ENCODE peak calls at places on chromosomes 6 and 20, in six cellular contexts. One of them, this sample, is unnamed.

GRCh38 chr6:36624461-36625160 is 30.4 kb downstream of the SRSF3 start:
- DNase-seq in GM23248: no peak
- DNase-seq in HCT116: no peak
- DNase-seq in Panc1: no peak
- DNase-seq in fibroblast of mammary gland: no peak
- DNase-seq in epithelial cell of esophagus: no peak
- DNase-seq in this sample: no peak

GRCh38 chr6:27020553-27020880 is 227.0 kb upstream of the PRSS16 start:
- DNase-seq in HCT116: no peak
- DNase-seq in fibroblast of mammary gland: no peak
- DNase-seq in GM23248: no peak
- DNase-seq in epithelial cell of esophagus: no peak
- DNase-seq in Panc1: no peak
- DNase-seq in this sample: no peak

GRCh38 chr6:15063253-15063853 is 182.5 kb upstream of the JARID2 start:
- DNase-seq in GM23248: peak
- DNase-seq in HCT116: no peak
- DNase-seq in epithelial cell of esophagus: peak
- DNase-seq in Panc1: no peak
- DNase-seq in fibroblast of mammary gland: peak
- DNase-seq in this sample: no peak

GRCh38 chr20:15179426-15180190 is 842.2 kb upstream of the FLRT3 start:
- DNase-seq in epithelial cell of esophagus: no peak
- DNase-seq in GM23248: no peak
- DNase-seq in fibroblast of mammary gland: no peak
- DNase-seq in Panc1: no peak
- DNase-seq in HCT116: no peak
- DNase-seq in this sample: no peak

GRCh38 chr6:155152211-155153076 is 111.4 kb upstream of the CLDN20 start:
- DNase-seq in GM23248: no peak
- DNase-seq in HCT116: no peak
- DNase-seq in epithelial cell of esophagus: no peak
- DNase-seq in fibroblast of mammary gland: no peak
- DNase-seq in Panc1: no peak
- DNase-seq in this sample: no peak

GRCh38 chr6:19153270-19153980 is 683.7 kb upstream of the ID4 start:
- DNase-seq in fibroblast of mammary gland: peak
- DNase-seq in Panc1: no peak
- DNase-seq in GM23248: peak
- DNase-seq in HCT116: no peak
- DNase-seq in epithelial cell of esophagus: no peak
- DNase-seq in this sample: no peak

GRCh38 chr6:161076211-161076677 is 84.7 kb downstream of the MAP3K4 start:
- DNase-seq in epithelial cell of esophagus: no peak
- DNase-seq in GM23248: no peak
- DNase-seq in Panc1: no peak
- DNase-seq in HCT116: no peak
- DNase-seq in fibroblast of mammary gland: no peak
- DNase-seq in this sample: no peak

GRCh38 chr6:30885481-30885998 is 1.2 kb downstream of the DDR1 start:
- DNase-seq in HCT116: no peak
- DNase-seq in Panc1: no peak
- DNase-seq in GM23248: peak
- DNase-seq in fibroblast of mammary gland: no peak
- DNase-seq in epithelial cell of esophagus: peak
- DNase-seq in this sample: no peak

GRCh38 chr6:33197431-33198048 is 2.9 kb downstream of the RXRB start:
- DNase-seq in GM23248: peak
- DNase-seq in epithelial cell of esophagus: peak
- DNase-seq in fibroblast of mammary gland: peak
- DNase-seq in Panc1: no peak
- DNase-seq in HCT116: peak
- DNase-seq in this sample: no peak

GRCh38 chr6:38233161-38233791 is 406.5 kb downstream of the BTBD9 start:
- DNase-seq in HCT116: no peak
- DNase-seq in GM23248: no peak
- DNase-seq in epithelial cell of esophagus: peak
- DNase-seq in Panc1: no peak
- DNase-seq in fibroblast of mammary gland: peak
- DNase-seq in this sample: no peak

GRCh38 chr6:26217714-26218075 is 130.5 kb downstream of the HFE start:
- DNase-seq in HCT116: no peak
- DNase-seq in Panc1: peak
- DNase-seq in GM23248: peak
- DNase-seq in fibroblast of mammary gland: no peak
- DNase-seq in epithelial cell of esophagus: peak
- DNase-seq in this sample: no peak

GRCh38 chr20:46070215-46070910 is 19.4 kb downstream of the NCOA5 start:
- DNase-seq in HCT116: no peak
- DNase-seq in GM23248: peak
- DNase-seq in fibroblast of mammary gland: peak
- DNase-seq in epithelial cell of esophagus: no peak
- DNase-seq in Panc1: no peak
- DNase-seq in this sample: no peak

GRCh38 chr6:55957961-55958422 is 82.6 kb upstream of the BMP5 start:
- DNase-seq in epithelial cell of esophagus: no peak
- DNase-seq in fibroblast of mammary gland: peak
- DNase-seq in HCT116: no peak
- DNase-seq in Panc1: no peak
- DNase-seq in GM23248: peak
- DNase-seq in this sample: no peak

GRCh38 chr6:55955684-55956083 is 80.3 kb upstream of the BMP5 start:
- DNase-seq in fibroblast of mammary gland: no peak
- DNase-seq in HCT116: no peak
- DNase-seq in GM23248: no peak
- DNase-seq in Panc1: no peak
- DNase-seq in epithelial cell of esophagus: no peak
- DNase-seq in this sample: no peak

GRCh38 chr6:55954436-55954835 is 79.0 kb upstream of the BMP5 start:
- DNase-seq in Panc1: no peak
- DNase-seq in fibroblast of mammary gland: no peak
- DNase-seq in HCT116: no peak
- DNase-seq in GM23248: no peak
- DNase-seq in epithelial cell of esophagus: no peak
- DNase-seq in this sample: no peak

GRCh38 chr6:55950071-55950814 is 74.9 kb upstream of the BMP5 start:
- DNase-seq in GM23248: no peak
- DNase-seq in epithelial cell of esophagus: no peak
- DNase-seq in HCT116: no peak
- DNase-seq in Panc1: no peak
- DNase-seq in fibroblast of mammary gland: no peak
- DNase-seq in this sample: no peak

GRCh38 chr6:55953384-55953783 is 78.0 kb upstream of the BMP5 start:
- DNase-seq in GM23248: peak
- DNase-seq in Panc1: peak
- DNase-seq in HCT116: peak
- DNase-seq in epithelial cell of esophagus: peak
- DNase-seq in fibroblast of mammary gland: peak
- DNase-seq in this sample: no peak
- H3K4me3 ChIP-seq in GM23248: peak
- H3K4me3 ChIP-seq in Panc1: peak
- H3K4me3 ChIP-seq in HCT116: no peak
- H3K4me3 ChIP-seq in epithelial cell of esophagus: no peak
- H3K4me3 ChIP-seq in fibroblast of mammary gland: peak
- H3K4me3 ChIP-seq in this sample: no peak

DNA sequence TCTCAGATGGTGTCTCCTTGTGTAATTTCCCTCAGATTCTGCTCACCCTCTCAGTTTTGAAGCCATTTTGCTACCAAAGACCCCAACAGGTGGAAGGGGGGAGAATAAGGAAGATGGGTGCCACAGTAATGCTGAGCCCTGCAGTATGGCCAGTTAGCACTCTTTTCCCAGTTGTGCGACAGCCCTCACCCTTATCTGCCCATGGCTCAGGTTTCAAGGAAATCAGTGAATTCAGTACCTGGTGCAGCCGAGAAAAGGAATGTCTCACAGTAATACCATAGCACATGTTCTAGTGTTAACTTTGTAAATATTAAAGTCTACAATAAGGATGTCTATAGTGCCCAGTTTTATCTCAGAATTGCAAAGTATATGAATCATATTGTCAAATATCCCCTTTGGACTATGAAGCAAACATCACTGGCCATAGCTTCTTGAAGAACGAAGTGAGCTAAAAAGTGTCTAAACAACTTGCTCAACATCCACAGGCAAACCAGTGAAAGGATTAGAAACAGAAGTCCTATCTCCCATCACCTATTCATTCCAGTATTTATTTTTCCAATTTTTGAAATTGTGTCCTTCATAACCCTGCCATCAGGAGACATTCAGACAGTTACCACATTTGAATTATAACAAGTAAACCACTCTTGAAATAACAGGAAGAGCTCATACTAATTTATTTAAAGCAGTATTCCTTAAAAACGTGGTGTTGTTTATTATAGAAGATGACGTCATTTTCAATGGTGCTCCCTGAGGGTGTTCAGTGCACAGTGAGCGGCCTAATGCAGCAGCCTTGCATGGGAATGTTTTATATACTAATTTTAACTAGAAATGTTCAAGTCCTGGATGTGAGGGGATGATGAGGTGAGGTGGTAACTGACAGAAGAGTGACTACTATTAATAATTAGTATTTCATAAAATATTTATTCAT is 366.2 kb downstream of the TFAP2A start:
- DNase-seq in epithelial cell of esophagus: no peak
- DNase-seq in fibroblast of mammary gland: no peak
- DNase-seq in GM23248: no peak
- DNase-seq in HCT116: no peak
- DNase-seq in Panc1: no peak
- DNase-seq in this sample: no peak
- H3K4me3 ChIP-seq in epithelial cell of esophagus: no peak
- H3K4me3 ChIP-seq in fibroblast of mammary gland: no peak
- H3K4me3 ChIP-seq in GM23248: no peak
- H3K4me3 ChIP-seq in HCT116: no peak
- H3K4me3 ChIP-seq in Panc1: no peak
- H3K4me3 ChIP-seq in this sample: no peak

GRCh38 chr6:139370047-139370706 is 4.3 kb downstream of the CITED2 start:
- DNase-seq in fibroblast of mammary gland: peak
- DNase-seq in GM23248: peak
- DNase-seq in Panc1: no peak
- DNase-seq in HCT116: no peak
- DNase-seq in epithelial cell of esophagus: no peak
- DNase-seq in this sample: no peak

GRCh38 chr6:139373154-139373927 is 1.1 kb downstream of the CITED2 start:
- DNase-seq in Panc1: no peak
- DNase-seq in HCT116: no peak
- DNase-seq in fibroblast of mammary gland: peak
- DNase-seq in GM23248: peak
- DNase-seq in epithelial cell of esophagus: peak
- DNase-seq in this sample: peak

GRCh38 chr6:139372326-139373153 is 1.9 kb downstream of the CITED2 start:
- DNase-seq in Panc1: no peak
- DNase-seq in fibroblast of mammary gland: peak
- DNase-seq in GM23248: peak
- DNase-seq in epithelial cell of esophagus: no peak
- DNase-seq in HCT116: no peak
- DNase-seq in this sample: no peak

GRCh38 chr6:139370707-139371345 is 3.6 kb downstream of the CITED2 start:
- DNase-seq in HCT116: no peak
- DNase-seq in epithelial cell of esophagus: no peak
- DNase-seq in fibroblast of mammary gland: peak
- DNase-seq in GM23248: peak
- DNase-seq in Panc1: no peak
- DNase-seq in this sample: no peak

DNA sequence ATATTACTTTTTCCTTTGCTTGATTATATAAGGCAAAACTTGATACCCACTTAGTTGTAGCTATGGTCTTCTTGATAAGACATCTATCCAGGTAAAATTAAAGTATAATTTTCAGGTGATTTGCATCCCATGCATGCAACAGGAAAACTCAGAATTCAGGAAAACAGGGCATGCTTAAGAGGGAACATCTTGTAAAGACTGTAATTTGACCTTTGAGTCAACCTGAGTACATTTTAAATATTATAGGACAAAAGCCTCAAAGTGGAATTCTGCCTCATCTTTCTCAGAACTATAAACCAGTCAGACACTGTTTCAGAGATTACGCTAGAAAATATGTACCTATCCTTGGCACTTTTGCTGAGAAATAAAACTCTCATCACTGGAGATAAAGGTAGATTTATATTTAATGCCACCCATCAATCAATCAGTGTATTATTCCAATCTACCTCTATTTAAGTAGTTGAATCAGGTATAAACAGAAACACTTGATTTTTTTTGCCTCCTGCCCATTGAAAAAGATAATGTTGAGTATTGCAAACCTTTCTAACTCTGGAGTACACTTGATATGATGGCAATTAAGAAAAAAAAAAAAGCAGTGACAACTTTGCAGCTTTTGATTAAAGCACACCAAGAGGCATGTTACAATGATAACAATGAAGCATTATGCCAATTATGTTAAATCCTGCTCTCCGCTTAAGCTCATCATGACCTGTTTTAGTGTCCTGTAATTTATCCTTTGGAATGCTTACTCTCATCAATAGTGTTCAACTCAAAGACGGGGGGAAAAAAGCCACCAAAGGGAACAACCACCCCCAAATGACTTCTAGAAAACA is 2.8 kb downstream of the CITED2 start:
- DNase-seq in epithelial cell of esophagus: no peak
- DNase-seq in HCT116: no peak
- DNase-seq in Panc1: no peak
- DNase-seq in GM23248: peak
- DNase-seq in fibroblast of mammary gland: peak
- DNase-seq in this sample: no peak
- H3K4me3 ChIP-seq in epithelial cell of esophagus: peak
- H3K4me3 ChIP-seq in HCT116: no peak
- H3K4me3 ChIP-seq in Panc1: peak
- H3K4me3 ChIP-seq in GM23248: peak
- H3K4me3 ChIP-seq in fibroblast of mammary gland: peak
- H3K4me3 ChIP-seq in this sample: no peak

DNA sequence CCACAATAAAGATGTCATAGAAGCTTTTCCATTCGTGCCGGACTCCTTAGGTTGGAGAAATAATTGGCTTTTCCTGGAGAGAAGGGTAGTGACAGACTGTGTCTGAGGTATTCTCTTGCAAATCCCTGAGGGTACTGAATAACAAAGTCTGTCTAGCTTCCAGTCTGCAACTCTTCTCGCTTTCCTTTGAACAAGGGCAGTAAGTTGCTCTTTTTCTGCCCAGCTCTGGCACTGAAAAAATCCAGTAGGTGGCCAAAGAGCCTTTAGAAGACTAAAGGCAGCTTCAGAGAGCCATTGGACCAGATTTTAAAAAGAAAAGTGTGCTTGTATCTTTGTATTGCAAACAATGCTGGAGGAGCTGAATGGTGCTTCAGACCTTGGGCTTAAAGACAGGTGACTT is 20.7 kb upstream of the RREB1 start:
- DNase-seq in GM23248: peak
- DNase-seq in HCT116: no peak
- DNase-seq in Panc1: no peak
- DNase-seq in fibroblast of mammary gland: peak
- DNase-seq in epithelial cell of esophagus: no peak
- DNase-seq in this sample: no peak
- H3K4me3 ChIP-seq in GM23248: peak
- H3K4me3 ChIP-seq in HCT116: no peak
- H3K4me3 ChIP-seq in Panc1: no peak
- H3K4me3 ChIP-seq in fibroblast of mammary gland: peak
- H3K4me3 ChIP-seq in epithelial cell of esophagus: no peak
- H3K4me3 ChIP-seq in this sample: peak

GRCh38 chr20:52975024-52975732 is 3.0 kb downstream of the TSHZ2 start:
- DNase-seq in GM23248: peak
- DNase-seq in Panc1: no peak
- DNase-seq in fibroblast of mammary gland: peak
- DNase-seq in HCT116: no peak
- DNase-seq in epithelial cell of esophagus: no peak
- DNase-seq in this sample: no peak
- H3K4me3 ChIP-seq in GM23248: peak
- H3K4me3 ChIP-seq in Panc1: no peak
- H3K4me3 ChIP-seq in fibroblast of mammary gland: peak
- H3K4me3 ChIP-seq in HCT116: no peak
- H3K4me3 ChIP-seq in epithelial cell of esophagus: peak
- H3K4me3 ChIP-seq in this sample: no peak